ENCODE peak calls at places on chromosomes 3 and 15, in four cellular contexts. W is BJ, Q is neural crest cell, I is GM23248. A is an unnamed sample.

GRCh38 chr3:141030296-141030695 is 20.9 kb upstream of the SPSB4 start:
- DNase-seq in W (no peak), Q (no peak), I (no peak), A (no peak)

GRCh38 chr3:181382656-181383055 is 329.1 kb upstream of the SOX2 start:
- DNase-seq in W (no peak), Q (no peak), I (no peak), A (no peak)

GRCh38 chr3:24196526-24196925 is 251.4 kb downstream of the NR1D2 start:
- DNase-seq in W (peak), Q (no peak), I (peak), A (no peak)

GRCh38 chr3:10837849-10838248 is 21.8 kb downstream of the SLC6A11 start:
- DNase-seq in W (no peak), Q (no peak), I (no peak), A (no peak)

GRCh38 chr3:64975138-64975537 is 287.3 kb upstream of the ADAMTS9 start:
- DNase-seq in W (no peak), Q (no peak), I (no peak), A (no peak)

GRCh38 chr3:158789592-158789991 is 12.3 kb upstream of the MFSD1 start:
- DNase-seq in W (no peak), Q (no peak), I (peak), A (no peak)

GRCh38 chr15:98823012-98823458 is 174.7 kb downstream of the IGF1R start:
- DNase-seq in W (peak), Q (no peak), I (peak), A (no peak)

GRCh38 chr3:150773616-150774192 is 10.7 kb upstream of the SIAH2 start:
- DNase-seq in W (no peak), Q (no peak), I (no peak), A (no peak)

GRCh38 chr15:58842713-58843396 is 71.8 kb downstream of the MINDY2 start:
- DNase-seq in W (no peak), Q (no peak), I (no peak), A (no peak)

GRCh38 chr3:53705774-53706173 is 140.4 kb downstream of the CHDH start:
- DNase-seq in W (no peak), Q (no peak), I (no peak), A (peak)

GRCh38 chr3:88744896-88745295 is 362.5 kb upstream of the EPHA3 start:
- DNase-seq in W (no peak), Q (no peak), I (no peak), A (no peak)

GRCh38 chr15:82572311-82572710 is 32.1 kb upstream of the RPS17 start:
- DNase-seq in W (no peak), Q (no peak), I (peak), A (no peak)

GRCh38 chr3:167032267-167032876 is 347.7 kb downstream of the ZBBX start:
- DNase-seq in W (no peak), Q (no peak), I (peak), A (no peak)

GRCh38 chr3:62950227-62950626 is 75.0 kb upstream of the CADPS start:
- DNase-seq in W (no peak), Q (no peak), I (no peak), A (no peak)

GRCh38 chr15:45129651-45130129 is at the start of the genes DUOX1 and DUOXA1:
- DNase-seq in W (no peak), Q (no peak), I (peak), A (no peak)

GRCh38 chr3:11288021-11288491 is 15.9 kb downstream of the ATG7 start:
- DNase-seq in W (peak), Q (no peak), I (peak), A (no peak)

GRCh38 chr3:179672918-179673317 is 20.1 kb downstream of the USP13 start:
- DNase-seq in W (no peak), Q (no peak), I (no peak), A (no peak)

GRCh38 chr3:149736180-149737100 is 15.8 kb downstream of the COMMD2 start:
- DNase-seq in W (peak), Q (no peak), I (peak), A (no peak)

GRCh38 chr15:33908396-33908795 is 59.9 kb upstream of the CHRM5 start:
- DNase-seq in W (no peak), Q (no peak), I (peak), A (no peak)

GRCh38 chr3:160183375-160184076 is 41.7 kb upstream of the C3orf80 start:
- DNase-seq in W (no peak), Q (no peak), I (peak), A (no peak)

GRCh38 chr15:59736181-59736580 is 47.1 kb upstream of the BNIP2 start:
- DNase-seq in W (no peak), Q (no peak), I (no peak), A (no peak)

GRCh38 chr3:32696523-32696922 is 11.5 kb downstream of the CNOT10 start:
- DNase-seq in W (no peak), Q (no peak), I (no peak), A (no peak)

GRCh38 chr3:112640333-112640863 is 545 bp downstream of the CCDC80 start:
- DNase-seq in W (peak), Q (no peak), I (peak), A (no peak)

A was measured in memory B cell.